ENCODE peak calls at places on chromosomes 7 and 10, in five cellular contexts. Z is iPS DF 6.9, R is HFF-Myc, W is nephron progenitor cell, Y is Calu3. B is an unnamed sample.

GRCh38 chr7:120729300-120729699 is 128.6 kb downstream of the TSPAN12 start:
- DNase-seq in Z (no peak), R (no peak), W (no peak), Y (no peak), B (no peak)

GRCh38 chr7:80089341-80089740 is 45.3 kb upstream of the GNAI1 start:
- DNase-seq in Z (no peak), R (no peak), W (no peak), Y (no peak), B (no peak)

GRCh38 chr10:46245381-46245900 is 41.4 kb upstream of the ANTXRL start:
- DNase-seq in Z (no peak), R (no peak), W (no peak), Y (no peak), B (no peak)

GRCh38 chr10:52308251-52309031 is 5.6 kb upstream of the DKK1 start:
- DNase-seq in Z (no peak), R (no peak), W (peak; percentile 74), Y (peak; percentile 74), B (peak; percentile 62)

GRCh38 chr10:14356921-14357320 is 26.2 kb upstream of the FRMD4A start:
- DNase-seq in Z (no peak), R (no peak), W (no peak), Y (no peak), B (no peak)

GRCh38 chr7:133582766-133583523 is 330.1 kb downstream of the EXOC4 start:
- DNase-seq in Z (no peak), R (no peak), W (no peak), Y (no peak), B (no peak)

GRCh38 chr7:2299131-2299829 is 15.0 kb downstream of the SNX8 start:
- DNase-seq in Z (no peak), R (no peak), W (no peak), Y (no peak), B (no peak)

GRCh38 chr10:93515071-93515962 is 18.9 kb downstream of the CEP55 start:
- DNase-seq in Z (no peak), R (no peak), W (no peak), Y (no peak), B (no peak)

GRCh38 chr7:135076882-135077281 is 71.0 kb upstream of the TMEM140 start:
- DNase-seq in Z (no peak), R (no peak), W (no peak), Y (no peak), B (no peak)

GRCh38 chr10:129833366-129833765 is 130.7 kb downstream of the EBF3 start:
- DNase-seq in Z (no peak), R (no peak), W (no peak), Y (no peak), B (no peak)

GRCh38 chr7:123916240-123916724 is 8.8 kb upstream of the SPAM1 start:
- DNase-seq in Z (peak; percentile 25), R (no peak), W (no peak), Y (peak; percentile 14), B (peak; percentile 3)

GRCh38 chr10:101292194-101293006 is 61.6 kb upstream of the BTRC start:
- DNase-seq in Z (no peak), R (no peak), W (peak; percentile 61), Y (no peak), B (no peak)

GRCh38 chr10:132485391-132485790 is 52.2 kb upstream of the INPP5A start:
- DNase-seq in Z (no peak), R (no peak), W (no peak), Y (no peak), B (no peak)

GRCh38 chr10:132396495-132397035 is 435 bp upstream of the PWWP2B start:
- DNase-seq in Z (no peak), R (no peak), W (peak; percentile 78), Y (peak; percentile 69), B (no peak)

GRCh38 chr7:97868314-97868713 is 3.9 kb downstream of the ASNS start:
- DNase-seq in Z (no peak), R (no peak), W (no peak), Y (no peak), B (no peak)